ENCODE peak calls at places on chromosomes 4 and X, in eight cellular contexts. One of them, this sample, is unnamed.

GRCh38 chrX:30673405-30673804 is 20.2 kb downstream of the GK start:
- DNase-seq in activated T-helper 1 cell treated with anti-CD3 and anti-CD28 coated beads, Interleukin-12 subunit alpha, Interleukin-12 subunit beta, Interleukin-2, Interleukin-4 antibody, amounts not matched to agents 30 ng/mL and 10 ng/mL and 1 ng/mL, durations not matched to agents 14 hours and 24 hours and 36 hours: no peak
- DNase-seq in osteocyte: no peak
- DNase-seq in NAMALWA: no peak
- DNase-seq in iPS DF 6.9: no peak
- DNase-seq in Right ventricle myocardium superior: no peak
- DNase-seq in GM18507: no peak
- DNase-seq in A172: no peak
- DNase-seq in this sample: no peak

GRCh38 chrX:139787601-139788000 is 79.6 kb upstream of the MCF2 start:
- DNase-seq in activated T-helper 1 cell treated with anti-CD3 and anti-CD28 coated beads, Interleukin-12 subunit alpha, Interleukin-12 subunit beta, Interleukin-2, Interleukin-4 antibody, amounts not matched to agents 30 ng/mL and 10 ng/mL and 1 ng/mL, durations not matched to agents 14 hours and 24 hours and 36 hours: no peak
- DNase-seq in osteocyte: no peak
- DNase-seq in NAMALWA: no peak
- DNase-seq in iPS DF 6.9: no peak
- DNase-seq in Right ventricle myocardium superior: no peak
- DNase-seq in GM18507: no peak
- DNase-seq in A172: no peak
- DNase-seq in this sample: no peak

GRCh38 chrX:119410027-119410819 is 11.1 kb downstream of the SLC25A43 start:
- DNase-seq in activated T-helper 1 cell treated with anti-CD3 and anti-CD28 coated beads, Interleukin-12 subunit alpha, Interleukin-12 subunit beta, Interleukin-2, Interleukin-4 antibody, amounts not matched to agents 30 ng/mL and 10 ng/mL and 1 ng/mL, durations not matched to agents 14 hours and 24 hours and 36 hours: no peak
- DNase-seq in osteocyte: no peak
- DNase-seq in NAMALWA: no peak
- DNase-seq in iPS DF 6.9: no peak
- DNase-seq in Right ventricle myocardium superior: peak
- DNase-seq in GM18507: no peak
- DNase-seq in A172: peak
- DNase-seq in this sample: no peak

GRCh38 chr4:8710416-8710815 is 117.9 kb downstream of the CPZ start:
- DNase-seq in activated T-helper 1 cell treated with anti-CD3 and anti-CD28 coated beads, Interleukin-12 subunit alpha, Interleukin-12 subunit beta, Interleukin-2, Interleukin-4 antibody, amounts not matched to agents 30 ng/mL and 10 ng/mL and 1 ng/mL, durations not matched to agents 14 hours and 24 hours and 36 hours: no peak
- DNase-seq in osteocyte: no peak
- DNase-seq in NAMALWA: no peak
- DNase-seq in iPS DF 6.9: no peak
- DNase-seq in Right ventricle myocardium superior: no peak
- DNase-seq in GM18507: no peak
- DNase-seq in A172: no peak
- DNase-seq in this sample: no peak

GRCh38 chr4:85591361-85592098 is 116.6 kb downstream of the ARHGAP24 start:
- DNase-seq in activated T-helper 1 cell treated with anti-CD3 and anti-CD28 coated beads, Interleukin-12 subunit alpha, Interleukin-12 subunit beta, Interleukin-2, Interleukin-4 antibody, amounts not matched to agents 30 ng/mL and 10 ng/mL and 1 ng/mL, durations not matched to agents 14 hours and 24 hours and 36 hours: no peak
- DNase-seq in osteocyte: no peak
- DNase-seq in NAMALWA: no peak
- DNase-seq in iPS DF 6.9: no peak
- DNase-seq in Right ventricle myocardium superior: no peak
- DNase-seq in GM18507: no peak
- DNase-seq in A172: peak
- DNase-seq in this sample: no peak

GRCh38 chr4:142913034-142913433 is 66.9 kb upstream of the INPP4B start:
- DNase-seq in activated T-helper 1 cell treated with anti-CD3 and anti-CD28 coated beads, Interleukin-12 subunit alpha, Interleukin-12 subunit beta, Interleukin-2, Interleukin-4 antibody, amounts not matched to agents 30 ng/mL and 10 ng/mL and 1 ng/mL, durations not matched to agents 14 hours and 24 hours and 36 hours: no peak
- DNase-seq in osteocyte: no peak
- DNase-seq in NAMALWA: no peak
- DNase-seq in iPS DF 6.9: no peak
- DNase-seq in Right ventricle myocardium superior: no peak
- DNase-seq in GM18507: no peak
- DNase-seq in A172: no peak
- DNase-seq in this sample: no peak

GRCh38 chr4:48799157-48799556 is 19.1 kb upstream of the FRYL start:
- DNase-seq in activated T-helper 1 cell treated with anti-CD3 and anti-CD28 coated beads, Interleukin-12 subunit alpha, Interleukin-12 subunit beta, Interleukin-2, Interleukin-4 antibody, amounts not matched to agents 30 ng/mL and 10 ng/mL and 1 ng/mL, durations not matched to agents 14 hours and 24 hours and 36 hours: no peak
- DNase-seq in osteocyte: no peak
- DNase-seq in NAMALWA: no peak
- DNase-seq in iPS DF 6.9: no peak
- DNase-seq in Right ventricle myocardium superior: no peak
- DNase-seq in GM18507: no peak
- DNase-seq in A172: peak
- DNase-seq in this sample: no peak

GRCh38 chrX:153768311-153769157 is 4.5 kb downstream of the PLXNB3 start:
- DNase-seq in activated T-helper 1 cell treated with anti-CD3 and anti-CD28 coated beads, Interleukin-12 subunit alpha, Interleukin-12 subunit beta, Interleukin-2, Interleukin-4 antibody, amounts not matched to agents 30 ng/mL and 10 ng/mL and 1 ng/mL, durations not matched to agents 14 hours and 24 hours and 36 hours: no peak
- DNase-seq in osteocyte: no peak
- DNase-seq in NAMALWA: no peak
- DNase-seq in iPS DF 6.9: no peak
- DNase-seq in Right ventricle myocardium superior: peak
- DNase-seq in GM18507: no peak
- DNase-seq in A172: no peak
- DNase-seq in this sample: no peak

GRCh38 chr4:131595140-131595539 is 1554.0 kb upstream of the PCDH10 start:
- DNase-seq in activated T-helper 1 cell treated with anti-CD3 and anti-CD28 coated beads, Interleukin-12 subunit alpha, Interleukin-12 subunit beta, Interleukin-2, Interleukin-4 antibody, amounts not matched to agents 30 ng/mL and 10 ng/mL and 1 ng/mL, durations not matched to agents 14 hours and 24 hours and 36 hours: no peak
- DNase-seq in osteocyte: no peak
- DNase-seq in NAMALWA: no peak
- DNase-seq in iPS DF 6.9: no peak
- DNase-seq in Right ventricle myocardium superior: no peak
- DNase-seq in GM18507: no peak
- DNase-seq in A172: no peak
- DNase-seq in this sample: no peak

GRCh38 chr4:4792516-4792915 is 66.9 kb upstream of the MSX1 start:
- DNase-seq in activated T-helper 1 cell treated with anti-CD3 and anti-CD28 coated beads, Interleukin-12 subunit alpha, Interleukin-12 subunit beta, Interleukin-2, Interleukin-4 antibody, amounts not matched to agents 30 ng/mL and 10 ng/mL and 1 ng/mL, durations not matched to agents 14 hours and 24 hours and 36 hours: no peak
- DNase-seq in osteocyte: no peak
- DNase-seq in NAMALWA: no peak
- DNase-seq in iPS DF 6.9: no peak
- DNase-seq in Right ventricle myocardium superior: no peak
- DNase-seq in GM18507: no peak
- DNase-seq in A172: no peak
- DNase-seq in this sample: no peak

GRCh38 chr4:108794136-108794535 is 31.3 kb upstream of the ETNPPL start:
- DNase-seq in activated T-helper 1 cell treated with anti-CD3 and anti-CD28 coated beads, Interleukin-12 subunit alpha, Interleukin-12 subunit beta, Interleukin-2, Interleukin-4 antibody, amounts not matched to agents 30 ng/mL and 10 ng/mL and 1 ng/mL, durations not matched to agents 14 hours and 24 hours and 36 hours: no peak
- DNase-seq in osteocyte: no peak
- DNase-seq in NAMALWA: no peak
- DNase-seq in iPS DF 6.9: no peak
- DNase-seq in Right ventricle myocardium superior: no peak
- DNase-seq in GM18507: no peak
- DNase-seq in A172: no peak
- DNase-seq in this sample: no peak

GRCh38 chr4:89497517-89498308 is 190.1 kb upstream of the GPRIN3 start:
- DNase-seq in activated T-helper 1 cell treated with anti-CD3 and anti-CD28 coated beads, Interleukin-12 subunit alpha, Interleukin-12 subunit beta, Interleukin-2, Interleukin-4 antibody, amounts not matched to agents 30 ng/mL and 10 ng/mL and 1 ng/mL, durations not matched to agents 14 hours and 24 hours and 36 hours: no peak
- DNase-seq in osteocyte: no peak
- DNase-seq in NAMALWA: no peak
- DNase-seq in iPS DF 6.9: no peak
- DNase-seq in Right ventricle myocardium superior: no peak
- DNase-seq in GM18507: no peak
- DNase-seq in A172: no peak
- DNase-seq in this sample: no peak

GRCh38 chr4:36054750-36055467 is 189.4 kb downstream of the ARAP2 start:
- DNase-seq in activated T-helper 1 cell treated with anti-CD3 and anti-CD28 coated beads, Interleukin-12 subunit alpha, Interleukin-12 subunit beta, Interleukin-2, Interleukin-4 antibody, amounts not matched to agents 30 ng/mL and 10 ng/mL and 1 ng/mL, durations not matched to agents 14 hours and 24 hours and 36 hours: no peak
- DNase-seq in osteocyte: no peak
- DNase-seq in NAMALWA: no peak
- DNase-seq in iPS DF 6.9: no peak
- DNase-seq in Right ventricle myocardium superior: no peak
- DNase-seq in GM18507: no peak
- DNase-seq in A172: peak
- DNase-seq in this sample: no peak

GRCh38 chrX:39869846-39870601 is 227.7 kb downstream of the BCOR start:
- DNase-seq in activated T-helper 1 cell treated with anti-CD3 and anti-CD28 coated beads, Interleukin-12 subunit alpha, Interleukin-12 subunit beta, Interleukin-2, Interleukin-4 antibody, amounts not matched to agents 30 ng/mL and 10 ng/mL and 1 ng/mL, durations not matched to agents 14 hours and 24 hours and 36 hours: peak
- DNase-seq in osteocyte: no peak
- DNase-seq in NAMALWA: no peak
- DNase-seq in iPS DF 6.9: no peak
- DNase-seq in Right ventricle myocardium superior: no peak
- DNase-seq in GM18507: no peak
- DNase-seq in A172: peak
- DNase-seq in this sample: peak

GRCh38 chrX:71160475-71160874 is 15.8 kb downstream of the NLGN3 start:
- DNase-seq in activated T-helper 1 cell treated with anti-CD3 and anti-CD28 coated beads, Interleukin-12 subunit alpha, Interleukin-12 subunit beta, Interleukin-2, Interleukin-4 antibody, amounts not matched to agents 30 ng/mL and 10 ng/mL and 1 ng/mL, durations not matched to agents 14 hours and 24 hours and 36 hours: no peak
- DNase-seq in osteocyte: no peak
- DNase-seq in NAMALWA: no peak
- DNase-seq in iPS DF 6.9: no peak
- DNase-seq in Right ventricle myocardium superior: no peak
- DNase-seq in GM18507: no peak
- DNase-seq in A172: no peak
- DNase-seq in this sample: no peak

GRCh38 chrX:12137982-12138365 is 299 bp upstream of the FRMPD4 start:
- DNase-seq in activated T-helper 1 cell treated with anti-CD3 and anti-CD28 coated beads, Interleukin-12 subunit alpha, Interleukin-12 subunit beta, Interleukin-2, Interleukin-4 antibody, amounts not matched to agents 30 ng/mL and 10 ng/mL and 1 ng/mL, durations not matched to agents 14 hours and 24 hours and 36 hours: no peak
- DNase-seq in osteocyte: no peak
- DNase-seq in NAMALWA: no peak
- DNase-seq in iPS DF 6.9: no peak
- DNase-seq in Right ventricle myocardium superior: no peak
- DNase-seq in GM18507: no peak
- DNase-seq in A172: no peak
- DNase-seq in this sample: no peak

GRCh38 chr4:116099596-116099995 is 985.8 kb downstream of the TRAM1L1 start:
- DNase-seq in activated T-helper 1 cell treated with anti-CD3 and anti-CD28 coated beads, Interleukin-12 subunit alpha, Interleukin-12 subunit beta, Interleukin-2, Interleukin-4 antibody, amounts not matched to agents 30 ng/mL and 10 ng/mL and 1 ng/mL, durations not matched to agents 14 hours and 24 hours and 36 hours: no peak
- DNase-seq in osteocyte: no peak
- DNase-seq in NAMALWA: no peak
- DNase-seq in iPS DF 6.9: no peak
- DNase-seq in Right ventricle myocardium superior: no peak
- DNase-seq in GM18507: no peak
- DNase-seq in A172: peak
- DNase-seq in this sample: no peak

GRCh38 chrX:18973527-18974192 is 10.3 kb downstream of the PHKA2 start:
- DNase-seq in activated T-helper 1 cell treated with anti-CD3 and anti-CD28 coated beads, Interleukin-12 subunit alpha, Interleukin-12 subunit beta, Interleukin-2, Interleukin-4 antibody, amounts not matched to agents 30 ng/mL and 10 ng/mL and 1 ng/mL, durations not matched to agents 14 hours and 24 hours and 36 hours: no peak
- DNase-seq in osteocyte: no peak
- DNase-seq in NAMALWA: no peak
- DNase-seq in iPS DF 6.9: no peak
- DNase-seq in Right ventricle myocardium superior: no peak
- DNase-seq in GM18507: no peak
- DNase-seq in A172: peak
- DNase-seq in this sample: no peak

GRCh38 chr4:36332782-36333131 is 51.3 kb downstream of the DTHD1 start:
- DNase-seq in activated T-helper 1 cell treated with anti-CD3 and anti-CD28 coated beads, Interleukin-12 subunit alpha, Interleukin-12 subunit beta, Interleukin-2, Interleukin-4 antibody, amounts not matched to agents 30 ng/mL and 10 ng/mL and 1 ng/mL, durations not matched to agents 14 hours and 24 hours and 36 hours: no peak
- DNase-seq in osteocyte: no peak
- DNase-seq in NAMALWA: no peak
- DNase-seq in iPS DF 6.9: no peak
- DNase-seq in Right ventricle myocardium superior: no peak
- DNase-seq in GM18507: no peak
- DNase-seq in A172: no peak
- DNase-seq in this sample: no peak

GRCh38 chr4:101774807-101775206 is 15.7 kb upstream of the BANK1 start:
- DNase-seq in activated T-helper 1 cell treated with anti-CD3 and anti-CD28 coated beads, Interleukin-12 subunit alpha, Interleukin-12 subunit beta, Interleukin-2, Interleukin-4 antibody, amounts not matched to agents 30 ng/mL and 10 ng/mL and 1 ng/mL, durations not matched to agents 14 hours and 24 hours and 36 hours: no peak
- DNase-seq in osteocyte: no peak
- DNase-seq in NAMALWA: no peak
- DNase-seq in iPS DF 6.9: no peak
- DNase-seq in Right ventricle myocardium superior: no peak
- DNase-seq in GM18507: no peak
- DNase-seq in A172: no peak
- DNase-seq in this sample: no peak

GRCh38 chr4:184669251-184669650 is 19.7 kb downstream of the PRIMPOL start:
- DNase-seq in activated T-helper 1 cell treated with anti-CD3 and anti-CD28 coated beads, Interleukin-12 subunit alpha, Interleukin-12 subunit beta, Interleukin-2, Interleukin-4 antibody, amounts not matched to agents 30 ng/mL and 10 ng/mL and 1 ng/mL, durations not matched to agents 14 hours and 24 hours and 36 hours: no peak
- DNase-seq in osteocyte: no peak
- DNase-seq in NAMALWA: no peak
- DNase-seq in iPS DF 6.9: no peak
- DNase-seq in Right ventricle myocardium superior: no peak
- DNase-seq in GM18507: no peak
- DNase-seq in A172: no peak
- DNase-seq in this sample: no peak

GRCh38 chrX:143664302-143664701 is 28.4 kb upstream of the SLITRK4 start:
- DNase-seq in activated T-helper 1 cell treated with anti-CD3 and anti-CD28 coated beads, Interleukin-12 subunit alpha, Interleukin-12 subunit beta, Interleukin-2, Interleukin-4 antibody, amounts not matched to agents 30 ng/mL and 10 ng/mL and 1 ng/mL, durations not matched to agents 14 hours and 24 hours and 36 hours: no peak
- DNase-seq in osteocyte: no peak
- DNase-seq in NAMALWA: peak
- DNase-seq in iPS DF 6.9: no peak
- DNase-seq in Right ventricle myocardium superior: no peak
- DNase-seq in GM18507: no peak
- DNase-seq in A172: peak
- DNase-seq in this sample: no peak

GRCh38 chr4:4675636-4676035 is 133.8 kb upstream of the STX18 start:
- DNase-seq in activated T-helper 1 cell treated with anti-CD3 and anti-CD28 coated beads, Interleukin-12 subunit alpha, Interleukin-12 subunit beta, Interleukin-2, Interleukin-4 antibody, amounts not matched to agents 30 ng/mL and 10 ng/mL and 1 ng/mL, durations not matched to agents 14 hours and 24 hours and 36 hours: no peak
- DNase-seq in osteocyte: no peak
- DNase-seq in NAMALWA: no peak
- DNase-seq in iPS DF 6.9: no peak
- DNase-seq in Right ventricle myocardium superior: no peak
- DNase-seq in GM18507: no peak
- DNase-seq in A172: no peak
- DNase-seq in this sample: no peak

GRCh38 chrX:74251006-74251930 is 52.7 kb upstream of the ZCCHC13 start:
- DNase-seq in activated T-helper 1 cell treated with anti-CD3 and anti-CD28 coated beads, Interleukin-12 subunit alpha, Interleukin-12 subunit beta, Interleukin-2, Interleukin-4 antibody, amounts not matched to agents 30 ng/mL and 10 ng/mL and 1 ng/mL, durations not matched to agents 14 hours and 24 hours and 36 hours: no peak
- DNase-seq in osteocyte: no peak
- DNase-seq in NAMALWA: no peak
- DNase-seq in iPS DF 6.9: no peak
- DNase-seq in Right ventricle myocardium superior: no peak
- DNase-seq in GM18507: no peak
- DNase-seq in A172: no peak
- DNase-seq in this sample: no peak